ENCODE peak calls at places on chromosomes 2 and 18, in eight cellular contexts. One of them, this sample, is unnamed.

GRCh38 chr2:144452169-144453038 is 67.5 kb downstream of the ZEB2 start:
- DNase-seq in M059J: peak; percentile 34
- DNase-seq in activated naive CD4-positive, alpha-beta T cell: no peak
- DNase-seq in RCC 7860: no peak
- DNase-seq in pancreas: no peak
- DNase-seq in neural progenitor cell: peak; percentile 82
- DNase-seq in NCI-H774: no peak
- DNase-seq in ACHN: peak; percentile 61
- DNase-seq in this sample: no peak

GRCh38 chr2:170156592-170156991 is 21.4 kb upstream of the MYO3B start:
- DNase-seq in activated naive CD4-positive, alpha-beta T cell: no peak
- DNase-seq in neural progenitor cell: no peak
- DNase-seq in NCI-H774: no peak
- DNase-seq in ACHN: no peak
- DNase-seq in M059J: peak; percentile 8
- DNase-seq in RCC 7860: no peak
- DNase-seq in pancreas: no peak
- DNase-seq in this sample: no peak

GRCh38 chr2:86566158-86566827 is 3.0 kb upstream of the CHMP3 start:
- DNase-seq in ACHN: no peak
- DNase-seq in pancreas: no peak
- DNase-seq in RCC 7860: no peak
- DNase-seq in activated naive CD4-positive, alpha-beta T cell: no peak
- DNase-seq in M059J: no peak
- DNase-seq in neural progenitor cell: no peak
- DNase-seq in NCI-H774: no peak
- DNase-seq in this sample: no peak

GRCh38 chr18:78612801-78613200 is 366.8 kb upstream of the SALL3 start:
- DNase-seq in activated naive CD4-positive, alpha-beta T cell: no peak
- DNase-seq in NCI-H774: no peak
- DNase-seq in M059J: no peak
- DNase-seq in neural progenitor cell: no peak
- DNase-seq in RCC 7860: no peak
- DNase-seq in ACHN: no peak
- DNase-seq in pancreas: no peak
- DNase-seq in this sample: no peak

GRCh38 chr2:28185881-28186280 is 206.8 kb upstream of the FOSL2 start:
- DNase-seq in ACHN: no peak
- DNase-seq in M059J: peak; percentile 38
- DNase-seq in neural progenitor cell: no peak
- DNase-seq in NCI-H774: no peak
- DNase-seq in pancreas: no peak
- DNase-seq in activated naive CD4-positive, alpha-beta T cell: no peak
- DNase-seq in RCC 7860: no peak
- DNase-seq in this sample: no peak

GRCh38 chr2:145744541-145745386 is 1224.8 kb upstream of the ZEB2 start:
- DNase-seq in M059J: peak; percentile 92
- DNase-seq in neural progenitor cell: no peak
- DNase-seq in NCI-H774: no peak
- DNase-seq in RCC 7860: peak; percentile 81
- DNase-seq in pancreas: no peak
- DNase-seq in ACHN: peak; percentile 59
- DNase-seq in activated naive CD4-positive, alpha-beta T cell: no peak
- DNase-seq in this sample: no peak

GRCh38 chr18:51398104-51398503 is 200.6 kb upstream of the MEX3C start:
- DNase-seq in RCC 7860: no peak
- DNase-seq in NCI-H774: no peak
- DNase-seq in pancreas: no peak
- DNase-seq in activated naive CD4-positive, alpha-beta T cell: no peak
- DNase-seq in neural progenitor cell: no peak
- DNase-seq in ACHN: no peak
- DNase-seq in M059J: no peak
- DNase-seq in this sample: no peak

GRCh38 chr18:27645929-27646328 is 460.8 kb upstream of the CHST9 start:
- DNase-seq in activated naive CD4-positive, alpha-beta T cell: no peak
- DNase-seq in ACHN: peak; percentile 13
- DNase-seq in neural progenitor cell: no peak
- DNase-seq in M059J: peak; percentile 9
- DNase-seq in NCI-H774: no peak
- DNase-seq in RCC 7860: no peak
- DNase-seq in pancreas: no peak
- DNase-seq in this sample: no peak

GRCh38 chr18:23208600-23208999 is 73.3 kb downstream of the CABLES1 start:
- DNase-seq in neural progenitor cell: no peak
- DNase-seq in pancreas: no peak
- DNase-seq in activated naive CD4-positive, alpha-beta T cell: no peak
- DNase-seq in NCI-H774: no peak
- DNase-seq in M059J: no peak
- DNase-seq in RCC 7860: no peak
- DNase-seq in ACHN: no peak
- DNase-seq in this sample: no peak

GRCh38 chr2:216535454-216535995 is 36.9 kb downstream of the RPL37A start:
- DNase-seq in ACHN: no peak
- DNase-seq in pancreas: no peak
- DNase-seq in RCC 7860: peak; percentile 51
- DNase-seq in neural progenitor cell: no peak
- DNase-seq in M059J: peak; percentile 92
- DNase-seq in activated naive CD4-positive, alpha-beta T cell: no peak
- DNase-seq in NCI-H774: no peak
- DNase-seq in this sample: no peak

GRCh38 chr2:44952143-44952805 is 10.8 kb downstream of the SIX3 start:
- DNase-seq in pancreas: peak; percentile 55
- DNase-seq in activated naive CD4-positive, alpha-beta T cell: no peak
- DNase-seq in RCC 7860: no peak
- DNase-seq in M059J: peak; percentile 21
- DNase-seq in NCI-H774: peak; percentile 81
- DNase-seq in neural progenitor cell: peak; percentile 94
- DNase-seq in ACHN: peak; percentile 85
- DNase-seq in this sample: peak; percentile 83